ENCODE peak calls at places on chromosomes 5 and 9, in six cellular contexts. Q is dorsolateral prefrontal cortex; S is NCI-H1417 treated with DMSO at 0.1 percent for 48 hours; K is midbrain; N is stimulated activated naive CD8-positive, alpha-beta T cell treated with anti-CD3 and anti-CD28 coated beads, Interleukin-15, Interleukin-2, amounts not matched to agents 100 U/mL and 50 U/mL, for 24 hours; W is activated CD4-positive, alpha-beta memory T cell treated with anti-CD3 and anti-CD28 coated beads, Interleukin-2, amount 10 ng/mL, durations not matched to agents 7 days and 5 days. R is an unnamed sample.
A peak's percentile ranks its signal among the peaks of the same experiment; 100 is the strongest.

GRCh38 chr5:114362197-114362976 is 517 bp downstream of the KCNN2 start:
- DNase-seq in Q (peak; percentile 59), S (no peak), K (no peak), N (peak; percentile 3), W (no peak), R (no peak)

GRCh38 chr5:31036407-31036806 is 157.1 kb upstream of the CDH6 start:
- DNase-seq in Q (no peak), S (no peak), K (no peak), N (no peak), W (no peak), R (no peak)

GRCh38 chr5:128649183-128649582 is 111.1 kb upstream of the FBN2 start:
- DNase-seq in Q (no peak), S (no peak), K (no peak), N (no peak), W (no peak), R (no peak)

GRCh38 chr5:175561085-175561484 is 82.7 kb downstream of the SFXN1 start:
- DNase-seq in Q (no peak), S (no peak), K (no peak), N (no peak), W (no peak), R (no peak)

GRCh38 chr9:107919263-107919662 is 429.7 kb upstream of the KLF4 start:
- DNase-seq in Q (no peak), S (no peak), K (peak; percentile 19), N (no peak), W (no peak), R (peak; percentile 27)

GRCh38 chr5:179967489-179967888 is 59.8 kb upstream of the TBC1D9B start:
- DNase-seq in Q (no peak), S (no peak), K (no peak), N (no peak), W (no peak), R (no peak)

GRCh38 chr9:136087741-136088480 is 7.2 kb downstream of the NACC2 start:
- DNase-seq in Q (peak; percentile 39), S (no peak), K (no peak), N (no peak), W (no peak), R (no peak)

GRCh38 chr9:21889673-21890072 is 87.2 kb downstream of the MTAP start:
- DNase-seq in Q (no peak), S (no peak), K (no peak), N (no peak), W (no peak), R (no peak)

GRCh38 chr9:23731373-23731772 is 94.7 kb downstream of the ELAVL2 start:
- DNase-seq in Q (no peak), S (no peak), K (no peak), N (no peak), W (no peak), R (no peak)

GRCh38 chr5:164608507-164608906 is 1103.1 kb downstream of the MAT2B start:
- DNase-seq in Q (no peak), S (no peak), K (no peak), N (no peak), W (no peak), R (no peak)

GRCh38 chr9:70998962-70999361 is 122.5 kb downstream of the TRPM3 start:
- DNase-seq in Q (no peak), S (no peak), K (no peak), N (no peak), W (no peak), R (no peak)

GRCh38 chr5:8606231-8606630 is 737.3 kb downstream of the MTRR start:
- DNase-seq in Q (no peak), S (no peak), K (no peak), N (no peak), W (no peak), R (no peak)

R was measured in pons.